ENCODE peak calls at places on chromosomes 5 and 9, in four cellular contexts. V is K562, N is HCT116, I is H1. T is an unnamed sample.

GRCh38 chr5:36357391-36357790 is 55.7 kb upstream of the RANBP3L start:
- DNase-seq in V (no peak), N (no peak), I (no peak), T (no peak)

GRCh38 chr5:78845487-78845886 is 139.6 kb downstream of the ARSB start:
- DNase-seq in V (no peak), N (no peak), I (no peak), T (no peak)

GRCh38 chr5:91145233-91145620 is 237.9 kb downstream of the ARRDC3 start:
- DNase-seq in V (no peak), N (no peak), I (no peak), T (no peak)

GRCh38 chr9:117253256-117253655 is 161.6 kb downstream of the ASTN2 start:
- DNase-seq in V (no peak), N (no peak), I (no peak), T (no peak)

GRCh38 chr5:150230842-150231241 is 41.0 kb downstream of the SLC6A7 start:
- DNase-seq in V (no peak), N (no peak), I (no peak), T (no peak)

GRCh38 chr5:159469496-159470370 is 139.4 kb upstream of the IL12B start:
- DNase-seq in V (no peak), N (no peak), I (no peak), T (no peak)

GRCh38 chr5:127702913-127703575 is at the start of gene CCDC192:
- DNase-seq in V (no peak), N (no peak), I (no peak), T (no peak)

GRCh38 chr5:94010814-94011213 is 269.4 kb upstream of the POU5F2 start:
- DNase-seq in V (no peak), N (no peak), I (no peak), T (no peak)

GRCh38 chr5:173395257-173395932 is 67.2 kb upstream of the STC2 start:
- DNase-seq in V (peak; percentile 29), N (peak; percentile 6), I (no peak), T (peak; percentile 16)

GRCh38 chr9:95425910-95426551 is 90.7 kb downstream of the PTCH1 start:
- DNase-seq in V (peak; percentile 29), N (no peak), I (peak; percentile 64), T (peak; percentile 21)

GRCh38 chr9:134328841-134329575 is 2.8 kb downstream of the RXRA start:
- DNase-seq in V (no peak), N (no peak), I (no peak), T (peak; percentile 73)

GRCh38 chr9:97744710-97745708 is 47.9 kb upstream of the XPA start:
- DNase-seq in V (peak; percentile 56), N (no peak), I (peak; percentile 61), T (no peak)
- TF ChIP-seq FOSL1 in V (no peak), N (no peak), I (no peak), T (no peak)

GRCh38 chr5:163433271-163433670 is 4.1 kb upstream of the CCNG1 start:
- DNase-seq in V (no peak), N (no peak), I (no peak), T (no peak)
- TF ChIP-seq FOSL1 in V (no peak), N (no peak), I (no peak), T (no peak)

GRCh38 chr9:137299938-137300337 is 2.1 kb downstream of the NRARP start:
- DNase-seq in V (no peak), N (no peak), I (peak; percentile 71), T (no peak)
- TF ChIP-seq FOSL1 in V (no peak), N (no peak), I (no peak), T (no peak)

GRCh38 chr9:99359336-99359735 is 137.3 kb downstream of the SEC61B start:
- DNase-seq in V (no peak), N (no peak), I (no peak), T (no peak)

GRCh38 chr9:99362317-99362716 is 140.2 kb downstream of the SEC61B start:
- DNase-seq in V (no peak), N (no peak), I (no peak), T (no peak)

GRCh38 chr9:99363509-99363908 is 141.4 kb downstream of the SEC61B start:
- DNase-seq in V (no peak), N (no peak), I (no peak), T (no peak)

GRCh38 chr9:99360026-99360425 is 137.9 kb downstream of the SEC61B start:
- DNase-seq in V (no peak), N (no peak), I (no peak), T (no peak)

GRCh38 chr9:99361827-99362226 is 139.7 kb downstream of the SEC61B start:
- DNase-seq in V (no peak), N (no peak), I (peak; percentile 56), T (no peak)
- TF ChIP-seq FOSL1 in V (no peak), N (no peak), I (no peak), T (no peak)

GRCh38 chr5:132375957-132376356 is 6.4 kb downstream of the SLC22A5 start:
- DNase-seq in V (no peak), N (no peak), I (no peak), T (no peak)
- TF ChIP-seq FOSL1 in V (no peak), N (no peak), I (no peak), T (no peak)

GRCh38 chr9:89400398-89401116 is 82.3 kb downstream of the SECISBP2 start:
- DNase-seq in V (no peak), N (no peak), I (no peak), T (no peak)
- TF ChIP-seq FOSL1 in V (no peak), N (no peak), I (no peak), T (no peak)

GRCh38 chr5:164233796-164234195 is 728.4 kb downstream of the MAT2B start:
- DNase-seq in V (no peak), N (no peak), I (no peak), T (no peak)
- TF ChIP-seq FOSL1 in V (no peak), N (no peak), I (no peak), T (no peak)

DNA sequence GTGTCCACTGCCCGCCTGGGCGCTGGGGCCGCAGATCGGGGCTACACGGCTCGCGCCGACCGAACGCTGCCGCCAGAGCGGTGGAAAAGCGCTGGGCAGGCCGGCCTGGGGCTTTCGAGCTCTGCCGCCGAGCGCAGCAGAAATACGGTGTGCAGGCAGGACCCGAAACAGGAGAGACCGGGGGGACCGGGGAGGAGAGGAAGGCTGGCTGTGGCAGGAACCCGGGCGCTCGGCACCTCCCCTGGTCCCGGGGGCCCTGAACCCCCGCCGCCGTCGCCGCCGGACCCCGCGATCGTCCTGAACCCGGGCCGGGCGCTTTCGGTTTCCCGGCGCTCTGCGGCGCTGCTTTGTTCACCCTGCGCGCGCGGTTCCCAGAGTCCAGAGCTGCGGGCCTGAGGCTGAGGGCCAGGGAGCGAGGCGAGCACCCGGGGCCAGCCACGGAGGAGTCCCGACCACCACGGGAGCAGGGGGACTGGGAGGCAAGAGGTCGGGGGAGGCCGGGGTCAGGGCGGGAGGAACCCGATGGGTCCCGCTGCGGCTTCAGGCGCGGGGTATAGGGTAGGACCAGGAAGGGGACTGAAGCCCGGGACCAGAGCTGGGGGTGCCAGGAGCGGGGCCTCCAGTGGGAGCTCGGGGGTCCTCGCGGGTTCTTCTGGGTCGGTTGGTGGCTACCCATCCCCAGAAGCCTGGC is 12.0 kb downstream of the IRX2 start:
- DNase-seq in V (no peak), N (no peak), I (peak; percentile 79), T (no peak)
- TF ChIP-seq FOSL1 in V (no peak), N (no peak), I (no peak), T (no peak)

DNA sequence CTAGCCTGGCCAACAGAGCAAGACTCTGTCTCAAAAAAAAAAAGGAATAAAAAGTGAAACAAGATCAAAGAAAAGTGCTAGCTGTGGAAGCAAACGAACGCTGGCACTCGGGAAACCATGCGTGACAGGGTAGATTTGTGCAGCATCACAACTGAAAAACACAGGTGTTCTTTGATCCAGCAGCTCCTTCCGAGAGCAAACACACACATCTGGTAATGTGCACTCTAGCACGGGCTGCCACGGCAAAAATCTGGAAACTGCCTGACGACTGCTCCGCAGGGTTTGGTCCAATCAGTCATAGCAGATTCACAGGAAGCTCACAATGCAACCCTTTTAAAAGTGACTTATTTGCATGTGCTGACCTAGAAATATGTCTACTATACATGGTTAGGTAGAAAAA is 80.0 kb downstream of the SYK start:
- DNase-seq in V (no peak), N (no peak), I (no peak), T (no peak)
- TF ChIP-seq FOSL1 in V (no peak), N (no peak), I (no peak), T (no peak)

GRCh38 chr9:121557581-121558422 is 58.2 kb upstream of the GGTA1 start:
- DNase-seq in V (no peak), N (no peak), I (no peak), T (no peak)

GRCh38 chr9:121556082-121556481 is 56.4 kb upstream of the GGTA1 start:
- DNase-seq in V (no peak), N (no peak), I (no peak), T (no peak)

GRCh38 chr9:121558423-121558950 is 58.8 kb upstream of the GGTA1 start:
- DNase-seq in V (no peak), N (no peak), I (no peak), T (no peak)

GRCh38 chr9:121559183-121559582 is 59.5 kb upstream of the GGTA1 start:
- DNase-seq in V (no peak), N (no peak), I (no peak), T (no peak)

GRCh38 chr9:121556580-121556979 is 56.9 kb upstream of the GGTA1 start:
- DNase-seq in V (no peak), N (no peak), I (no peak), T (no peak)
- TF ChIP-seq FOSL1 in V (no peak), N (no peak), I (no peak), T (no peak)